ENCODE peak calls at places on chromosomes 1 and 21, in six cellular contexts. I, T, E, P, A and Z are unnamed samples.

GRCh38 chr1:240591078-240591477 is 20.9 kb downstream of the GREM2 start:
- DNase-seq in I (no peak), E (no peak), A (no peak), T (no peak), P (no peak), Z (no peak)

GRCh38 chr1:224427346-224427745 is 7.3 kb downstream of the WDR26 start:
- DNase-seq in E (peak), I (no peak), T (no peak), P (no peak), A (no peak), Z (no peak)

GRCh38 chr1:43540653-43541071 is 10.0 kb downstream of the PTPRF start:
- DNase-seq in P (no peak), A (no peak), I (no peak), T (no peak), E (no peak), Z (no peak)

GRCh38 chr21:33036430-33037162 is 10.9 kb downstream of the OLIG2 start:
- DNase-seq in E (no peak), A (no peak), T (peak), P (no peak), I (peak), Z (peak)

GRCh38 chr1:94321662-94322061 is 84.3 kb upstream of the ARHGAP29 start:
- DNase-seq in A (no peak), P (no peak), T (no peak), I (no peak), E (no peak), Z (no peak)

GRCh38 chr1:160237558-160237957 is 24.8 kb downstream of the DCAF8 start:
- DNase-seq in T (no peak), E (no peak), P (no peak), A (no peak), I (no peak), Z (no peak)

GRCh38 chr1:96967311-96967710 is 245.7 kb downstream of the PTBP2 start:
- DNase-seq in T (no peak), P (no peak), I (no peak), E (no peak), A (no peak), Z (no peak)

GRCh38 chr1:160954158-160955104 is at the start of gene ITLN2:
- DNase-seq in P (no peak), A (peak), E (peak), T (peak), I (no peak), Z (peak)

GRCh38 chr1:53498555-53499142 is 39.5 kb downstream of the DMRTB1 start:
- DNase-seq in A (no peak), I (no peak), T (no peak), E (no peak), P (no peak), Z (no peak)

GRCh38 chr1:42035205-42035829 is 116.6 kb upstream of the HIVEP3 start:
- DNase-seq in T (peak), I (peak), E (no peak), P (peak), A (no peak), Z (no peak)

GRCh38 chr1:78419309-78419708 is 71.5 kb upstream of the PTGFR start:
- DNase-seq in I (no peak), A (no peak), E (no peak), P (no peak), T (no peak), Z (no peak)

GRCh38 chr1:113416515-113416914 is 26.2 kb downstream of the MAGI3 start:
- DNase-seq in A (no peak), P (no peak), T (no peak), I (no peak), E (no peak), Z (no peak)

GRCh38 chr21:46351476-46352155 is 27.7 kb downstream of the PCNT start:
- DNase-seq in T (no peak), E (no peak), P (no peak), A (no peak), I (no peak), Z (no peak)

GRCh38 chr1:231550448-231550781 is 21.9 kb downstream of the TSNAX start:
- DNase-seq in I (no peak), T (peak), P (peak), E (no peak), A (peak), Z (peak)

GRCh38 chr1:206787956-206788355 is 15.7 kb upstream of the IL10 start:
- DNase-seq in T (no peak), P (no peak), E (no peak), I (no peak), A (no peak), Z (no peak)

GRCh38 chr1:33176362-33176850 is 5.4 kb downstream of the TRIM62 start:
- DNase-seq in P (no peak), I (peak), A (no peak), E (no peak), T (no peak), Z (no peak)

GRCh38 chr1:114216431-114217173 is 62.9 kb upstream of the SYT6 start:
- DNase-seq in E (no peak), A (no peak), P (no peak), I (no peak), T (no peak), Z (no peak)

GRCh38 chr1:22111620-22112019 is 31.3 kb downstream of the WNT4 start:
- DNase-seq in P (no peak), E (no peak), I (no peak), T (no peak), A (no peak), Z (no peak)

GRCh38 chr1:118013938-118014337 is 84.4 kb downstream of the WDR3 start:
- DNase-seq in E (no peak), T (no peak), P (no peak), I (no peak), A (no peak), Z (no peak)

GRCh38 chr1:32363713-32364112 is 1.4 kb downstream of the TSSK3 start:
- DNase-seq in T (no peak), I (no peak), P (no peak), A (no peak), E (no peak), Z (no peak)